ENCODE peak calls at places on chromosomes 7 and 10, in ten cellular contexts. W is uterus, M is transverse colon, B is PC-3, D is heart left ventricle, V is hepatocyte, Z is A549, L is adrenal gland, K is aorta, O is colonic mucosa. H is an unnamed sample.

GRCh38 chr10:46282460-46283216 is 4.2 kb upstream of the ANTXRL start:
- DNase-seq in W (peak; percentile 70), M (peak; percentile 81), B (peak; percentile 42), D (peak; percentile 85), V (peak; percentile 86), Z (peak; percentile 47), L (peak; percentile 89), K (peak; percentile 89), O (peak; percentile 82), H (no peak)

GRCh38 chr7:101466871-101467270 is 104.2 kb downstream of the COL26A1 start:
- DNase-seq in W (no peak), M (no peak), B (no peak), D (no peak), V (no peak), Z (no peak), L (no peak), K (no peak), O (no peak), H (no peak)

GRCh38 chr10:84270708-84271107 is 25.9 kb downstream of the RGR start:
- DNase-seq in W (no peak), M (no peak), B (no peak), D (no peak), V (no peak), Z (no peak), L (no peak), K (no peak), O (no peak), H (no peak)

GRCh38 chr7:92988051-92988450 is 129.7 kb downstream of the SAMD9 start:
- DNase-seq in W (no peak), M (no peak), B (peak; percentile 51), D (no peak), V (peak; percentile 51), Z (peak; percentile 8), L (peak; percentile 20), K (no peak), O (no peak), H (peak; percentile 57)

GRCh38 chr7:90747521-90747920 is 151.4 kb downstream of the CDK14 start:
- DNase-seq in W (no peak), M (no peak), B (no peak), D (no peak), V (no peak), Z (no peak), L (no peak), K (no peak), O (no peak), H (no peak)

GRCh38 chr10:75104842-75105241 is 6.6 kb upstream of the SAMD8 start:
- DNase-seq in W (no peak), M (no peak), B (no peak), D (no peak), V (no peak), Z (no peak), L (no peak), K (no peak), O (no peak), H (no peak)

GRCh38 chr10:98959486-98959885 is 276.2 kb downstream of the HPSE2 start:
- DNase-seq in W (no peak), M (no peak), B (no peak), D (no peak), V (no peak), Z (no peak), L (no peak), K (no peak), O (no peak), H (no peak)

GRCh38 chr7:110766874-110767273 is 324.1 kb upstream of the LRRN3 start:
- DNase-seq in W (no peak), M (no peak), B (peak; percentile 29), D (no peak), V (no peak), Z (no peak), L (no peak), K (no peak), O (no peak), H (no peak)

GRCh38 chr10:10138685-10139084 is 879.0 kb upstream of the CELF2 start:
- DNase-seq in W (no peak), M (no peak), B (no peak), D (no peak), V (no peak), Z (no peak), L (no peak), K (no peak), O (no peak), H (no peak)

GRCh38 chr10:46549171-46550075 is 7.0 kb downstream of the GPRIN2 start:
- DNase-seq in W (peak; percentile 13), M (peak; percentile 12), B (no peak), D (peak; percentile 18), V (no peak), Z (no peak), L (peak; percentile 15), K (peak; percentile 54), O (no peak), H (no peak)

GRCh38 chr10:86953747-86954680 is 3.4 kb downstream of the MMRN2 start:
- DNase-seq in W (peak; percentile 76), M (no peak), B (no peak), D (peak; percentile 85), V (peak; percentile 84), Z (no peak), L (peak; percentile 81), K (peak; percentile 89), O (no peak), H (no peak)

GRCh38 chr10:128367807-128368206 is 241.6 kb upstream of the MKI67 start:
- DNase-seq in W (no peak), M (no peak), B (no peak), D (no peak), V (no peak), Z (no peak), L (no peak), K (no peak), O (no peak), H (no peak)

GRCh38 chr7:135238112-135238744 is 4.6 kb downstream of the STRA8 start:
- DNase-seq in W (no peak), M (no peak), B (no peak), D (no peak), V (no peak), Z (peak; percentile 53), L (no peak), K (no peak), O (no peak), H (no peak)

GRCh38 chr7:16431646-16432424 is 10.5 kb upstream of the CRPPA start:
- DNase-seq in W (no peak), M (peak; percentile 35), B (peak; percentile 64), D (no peak), V (peak; percentile 46), Z (peak; percentile 50), L (no peak), K (no peak), O (peak; percentile 50), H (no peak)

DNA sequence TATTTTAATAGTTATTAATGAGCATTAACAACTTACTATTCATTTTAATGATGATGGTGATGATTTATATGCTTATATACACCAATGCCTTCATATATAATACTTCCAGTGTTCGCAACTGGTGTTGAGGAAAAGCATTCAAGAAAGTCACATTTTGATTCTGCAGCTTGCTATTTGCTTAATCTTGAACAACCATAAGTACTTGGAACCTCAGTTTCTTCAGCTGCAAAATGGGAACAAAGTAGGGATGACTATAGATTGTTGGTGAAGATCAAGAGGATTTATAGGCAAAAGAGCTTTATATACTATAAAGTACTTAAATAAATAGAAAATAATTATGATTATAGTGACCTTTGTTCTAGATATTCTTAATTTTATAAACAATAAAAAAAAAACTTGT is 4.3 kb downstream of the ARID5B start:
- DNase-seq in W (no peak), M (no peak), B (no peak), D (no peak), V (no peak), Z (no peak), L (no peak), K (no peak), O (no peak), H (no peak)
- H3K27ac ChIP-seq in W (peak overlapping the region; percentile 100), M (peak overlapping the region; percentile 98), B (no peak overlapping the region), D (peak overlapping the region; percentile 11), V (peak overlapping the region; percentile 56), Z (no peak overlapping the region), L (no peak overlapping the region), K (no peak overlapping the region), O (no peak overlapping the region), H (no peak overlapping the region)

GRCh38 chr10:125802739-125803138 is 20.3 kb downstream of the UROS start:
- DNase-seq in W (no peak), M (no peak), B (no peak), D (no peak), V (no peak), Z (no peak), L (no peak), K (no peak), O (no peak), H (no peak)

GRCh38 chr10:125797999-125798662 is 22.5 kb upstream of the MMP21 start:
- DNase-seq in W (no peak), M (no peak), B (no peak), D (no peak), V (no peak), Z (no peak), L (no peak), K (no peak), O (no peak), H (no peak)

GRCh38 chr10:125797424-125797823 is 21.8 kb upstream of the MMP21 start:
- DNase-seq in W (no peak), M (no peak), B (no peak), D (no peak), V (no peak), Z (no peak), L (no peak), K (no peak), O (no peak), H (no peak)

GRCh38 chr10:125802131-125802530 is 20.9 kb downstream of the UROS start:
- DNase-seq in W (no peak), M (no peak), B (no peak), D (no peak), V (no peak), Z (no peak), L (no peak), K (no peak), O (no peak), H (no peak)

GRCh38 chr10:125799446-125799845 is 23.6 kb downstream of the UROS start:
- DNase-seq in W (no peak), M (no peak), B (no peak), D (no peak), V (no peak), Z (no peak), L (no peak), K (no peak), O (no peak), H (no peak)
- H3K27ac ChIP-seq in W (no peak overlapping the region), M (no peak overlapping the region), B (no peak overlapping the region), D (no peak overlapping the region), V (no peak overlapping the region), Z (no peak overlapping the region), L (no peak overlapping the region), K (no peak overlapping the region), O (no peak overlapping the region), H (no peak overlapping the region)

DNA sequence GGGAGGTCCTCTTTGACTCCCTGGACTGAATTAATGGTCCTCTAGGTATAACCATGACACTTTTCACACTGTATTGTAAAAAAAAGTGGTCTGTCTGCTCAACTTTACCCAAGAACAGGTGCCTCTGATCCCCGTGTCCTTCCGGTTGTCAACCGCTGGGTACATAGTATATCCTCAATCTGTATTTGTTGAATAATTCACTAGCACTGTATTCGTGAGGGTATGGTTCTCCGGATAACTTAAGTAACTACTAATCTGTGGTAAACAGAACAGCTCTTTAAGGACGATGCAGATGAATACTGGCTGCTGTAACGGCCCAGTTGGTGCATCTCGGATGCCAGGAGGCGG is 472 bp upstream of the ADAM22 start:
- DNase-seq in W (no peak), M (no peak), B (no peak), D (no peak), V (no peak), Z (no peak), L (no peak), K (no peak), O (no peak), H (no peak)
- H3K27ac ChIP-seq in W (no peak overlapping the region), M (peak overlapping the region; percentile 50), B (no peak overlapping the region), D (peak overlapping the region; percentile 16), V (no peak overlapping the region), Z (peak overlapping the region; percentile 82), L (peak overlapping the region; percentile 73), K (no peak overlapping the region), O (no peak overlapping the region), H (no peak overlapping the region)

GRCh38 chr7:128859232-128860157 is 3.2 kb upstream of the ATP6V1F start:
- DNase-seq in W (peak; percentile 54), M (no peak), B (no peak), D (peak; percentile 52), V (no peak), Z (no peak), L (no peak), K (no peak), O (no peak), H (no peak)
- H3K27ac ChIP-seq in W (peak overlapping the region; percentile 84), M (peak overlapping the region; percentile 19), B (no peak overlapping the region), D (peak overlapping the region; percentile 60), V (no peak overlapping the region), Z (no peak overlapping the region), L (no peak overlapping the region), K (no peak overlapping the region), O (no peak overlapping the region), H (no peak overlapping the region)

H was measured in epithelial cell of prostate.